ENCODE peak calls at places on chromosomes 5 and 9, in seven cellular contexts. One of them, this sample, is unnamed.

GRCh38 chr5:137341831-137342230 is 157.3 kb downstream of the SPOCK1 start:
- DNase-seq in HepG2: no peak
- DNase-seq in heart left ventricle: no peak
- DNase-seq in Peyer's patch: no peak
- DNase-seq in IMR-90: no peak
- DNase-seq in tibial nerve: no peak
- DNase-seq in thyroid gland: no peak
- DNase-seq in this sample: no peak

GRCh38 chr9:5978523-5978922 is 36.9 kb downstream of the RANBP6 start:
- DNase-seq in IMR-90: no peak
- DNase-seq in Peyer's patch: no peak
- DNase-seq in heart left ventricle: no peak
- DNase-seq in thyroid gland: no peak
- DNase-seq in HepG2: no peak
- DNase-seq in tibial nerve: no peak
- DNase-seq in this sample: no peak

GRCh38 chr9:110141118-110141797 is 66.7 kb downstream of the C9orf152 start:
- DNase-seq in HepG2: no peak
- DNase-seq in IMR-90: peak
- DNase-seq in heart left ventricle: peak
- DNase-seq in Peyer's patch: no peak
- DNase-seq in thyroid gland: peak
- DNase-seq in tibial nerve: peak
- DNase-seq in this sample: no peak

GRCh38 chr5:150434502-150434901 is 15.0 kb downstream of the RPS14 start:
- DNase-seq in thyroid gland: no peak
- DNase-seq in IMR-90: peak
- DNase-seq in HepG2: peak
- DNase-seq in heart left ventricle: no peak
- DNase-seq in Peyer's patch: no peak
- DNase-seq in tibial nerve: no peak
- DNase-seq in this sample: no peak

GRCh38 chr9:25681270-25681669 is 3.0 kb upstream of the TUSC1 start:
- DNase-seq in thyroid gland: no peak
- DNase-seq in IMR-90: peak
- DNase-seq in HepG2: no peak
- DNase-seq in heart left ventricle: no peak
- DNase-seq in Peyer's patch: no peak
- DNase-seq in tibial nerve: no peak
- DNase-seq in this sample: no peak

GRCh38 chr9:134482226-134482625 is 156.0 kb downstream of the RXRA start:
- DNase-seq in thyroid gland: no peak
- DNase-seq in HepG2: no peak
- DNase-seq in Peyer's patch: no peak
- DNase-seq in heart left ventricle: no peak
- DNase-seq in IMR-90: no peak
- DNase-seq in tibial nerve: no peak
- DNase-seq in this sample: no peak

GRCh38 chr5:143456952-143457547 is 53.6 kb upstream of the NR3C1 start:
- DNase-seq in tibial nerve: peak
- DNase-seq in IMR-90: peak
- DNase-seq in Peyer's patch: no peak
- DNase-seq in heart left ventricle: no peak
- DNase-seq in thyroid gland: no peak
- DNase-seq in HepG2: no peak
- DNase-seq in this sample: no peak

GRCh38 chr9:18260527-18260926 is 213.4 kb upstream of the ADAMTSL1 start:
- DNase-seq in HepG2: no peak
- DNase-seq in thyroid gland: peak
- DNase-seq in Peyer's patch: no peak
- DNase-seq in IMR-90: no peak
- DNase-seq in heart left ventricle: no peak
- DNase-seq in tibial nerve: no peak
- DNase-seq in this sample: no peak

GRCh38 chr5:60668715-60669304 is 31.2 kb downstream of the DEPDC1B start:
- DNase-seq in heart left ventricle: no peak
- DNase-seq in IMR-90: peak
- DNase-seq in Peyer's patch: no peak
- DNase-seq in tibial nerve: no peak
- DNase-seq in HepG2: peak
- DNase-seq in thyroid gland: no peak
- DNase-seq in this sample: peak

GRCh38 chr9:71647094-71647591 is 121.2 kb downstream of the CEMIP2 start:
- DNase-seq in HepG2: no peak
- DNase-seq in thyroid gland: peak
- DNase-seq in heart left ventricle: peak
- DNase-seq in IMR-90: peak
- DNase-seq in tibial nerve: peak
- DNase-seq in Peyer's patch: peak
- DNase-seq in this sample: peak

GRCh38 chr9:77498891-77499290 is 149.2 kb downstream of the GNA14 start:
- DNase-seq in heart left ventricle: no peak
- DNase-seq in thyroid gland: no peak
- DNase-seq in Peyer's patch: no peak
- DNase-seq in IMR-90: no peak
- DNase-seq in tibial nerve: no peak
- DNase-seq in HepG2: no peak
- DNase-seq in this sample: no peak

GRCh38 chr9:83005963-83006362 is 57.0 kb downstream of the RASEF start:
- DNase-seq in heart left ventricle: no peak
- DNase-seq in HepG2: no peak
- DNase-seq in IMR-90: no peak
- DNase-seq in tibial nerve: no peak
- DNase-seq in Peyer's patch: no peak
- DNase-seq in thyroid gland: no peak
- DNase-seq in this sample: no peak

GRCh38 chr9:77783518-77783917 is 135.4 kb upstream of the GNA14 start:
- DNase-seq in HepG2: no peak
- DNase-seq in IMR-90: no peak
- DNase-seq in tibial nerve: no peak
- DNase-seq in thyroid gland: no peak
- DNase-seq in heart left ventricle: no peak
- DNase-seq in Peyer's patch: no peak
- DNase-seq in this sample: no peak

GRCh38 chr5:147628054-147628895 is 118.4 kb upstream of the DPYSL3 start:
- DNase-seq in tibial nerve: peak
- DNase-seq in HepG2: peak
- DNase-seq in heart left ventricle: peak
- DNase-seq in IMR-90: peak
- DNase-seq in Peyer's patch: no peak
- DNase-seq in thyroid gland: peak
- DNase-seq in this sample: peak

GRCh38 chr9:36204906-36205547 is 14.3 kb downstream of the CLTA start:
- DNase-seq in heart left ventricle: peak
- DNase-seq in IMR-90: no peak
- DNase-seq in HepG2: no peak
- DNase-seq in thyroid gland: no peak
- DNase-seq in tibial nerve: no peak
- DNase-seq in Peyer's patch: no peak
- DNase-seq in this sample: no peak

GRCh38 chr9:109479822-109480221 is 18.3 kb downstream of the PTPN3 start:
- DNase-seq in heart left ventricle: no peak
- DNase-seq in tibial nerve: no peak
- DNase-seq in HepG2: no peak
- DNase-seq in thyroid gland: no peak
- DNase-seq in IMR-90: no peak
- DNase-seq in Peyer's patch: no peak
- DNase-seq in this sample: no peak

GRCh38 chr5:117624226-117624625 is 1049.6 kb upstream of the SEMA6A start:
- DNase-seq in HepG2: no peak
- DNase-seq in Peyer's patch: no peak
- DNase-seq in tibial nerve: no peak
- DNase-seq in IMR-90: no peak
- DNase-seq in thyroid gland: no peak
- DNase-seq in heart left ventricle: no peak
- DNase-seq in this sample: no peak

GRCh38 chr9:121650220-121651013 is 1.0 kb upstream of the DAB2IP start:
- DNase-seq in HepG2: peak
- DNase-seq in tibial nerve: no peak
- DNase-seq in heart left ventricle: peak
- DNase-seq in IMR-90: peak
- DNase-seq in thyroid gland: peak
- DNase-seq in Peyer's patch: peak
- DNase-seq in this sample: peak

GRCh38 chr5:142325677-142326479 is 1.1 kb upstream of the SPRY4 start:
- DNase-seq in Peyer's patch: peak
- DNase-seq in HepG2: peak
- DNase-seq in heart left ventricle: peak
- DNase-seq in IMR-90: peak
- DNase-seq in tibial nerve: peak
- DNase-seq in thyroid gland: peak
- DNase-seq in this sample: no peak
- TF ChIP-seq POLR2A in Peyer's patch: no peak
- TF ChIP-seq POLR2A in HepG2: peak
- TF ChIP-seq POLR2A in heart left ventricle: peak
- TF ChIP-seq POLR2A in IMR-90: peak
- TF ChIP-seq POLR2A in tibial nerve: no peak
- TF ChIP-seq POLR2A in thyroid gland: no peak
- TF ChIP-seq POLR2A in this sample: no peak

GRCh38 chr9:130042931-130043653 is at the start of gene FNBP1:
- DNase-seq in tibial nerve: peak
- DNase-seq in HepG2: peak
- DNase-seq in IMR-90: peak
- DNase-seq in Peyer's patch: peak
- DNase-seq in heart left ventricle: peak
- DNase-seq in thyroid gland: peak
- DNase-seq in this sample: peak
- TF ChIP-seq POLR2A in tibial nerve: peak
- TF ChIP-seq POLR2A in HepG2: no peak
- TF ChIP-seq POLR2A in IMR-90: peak
- TF ChIP-seq POLR2A in Peyer's patch: peak
- TF ChIP-seq POLR2A in heart left ventricle: peak
- TF ChIP-seq POLR2A in thyroid gland: peak
- TF ChIP-seq POLR2A in this sample: no peak

DNA sequence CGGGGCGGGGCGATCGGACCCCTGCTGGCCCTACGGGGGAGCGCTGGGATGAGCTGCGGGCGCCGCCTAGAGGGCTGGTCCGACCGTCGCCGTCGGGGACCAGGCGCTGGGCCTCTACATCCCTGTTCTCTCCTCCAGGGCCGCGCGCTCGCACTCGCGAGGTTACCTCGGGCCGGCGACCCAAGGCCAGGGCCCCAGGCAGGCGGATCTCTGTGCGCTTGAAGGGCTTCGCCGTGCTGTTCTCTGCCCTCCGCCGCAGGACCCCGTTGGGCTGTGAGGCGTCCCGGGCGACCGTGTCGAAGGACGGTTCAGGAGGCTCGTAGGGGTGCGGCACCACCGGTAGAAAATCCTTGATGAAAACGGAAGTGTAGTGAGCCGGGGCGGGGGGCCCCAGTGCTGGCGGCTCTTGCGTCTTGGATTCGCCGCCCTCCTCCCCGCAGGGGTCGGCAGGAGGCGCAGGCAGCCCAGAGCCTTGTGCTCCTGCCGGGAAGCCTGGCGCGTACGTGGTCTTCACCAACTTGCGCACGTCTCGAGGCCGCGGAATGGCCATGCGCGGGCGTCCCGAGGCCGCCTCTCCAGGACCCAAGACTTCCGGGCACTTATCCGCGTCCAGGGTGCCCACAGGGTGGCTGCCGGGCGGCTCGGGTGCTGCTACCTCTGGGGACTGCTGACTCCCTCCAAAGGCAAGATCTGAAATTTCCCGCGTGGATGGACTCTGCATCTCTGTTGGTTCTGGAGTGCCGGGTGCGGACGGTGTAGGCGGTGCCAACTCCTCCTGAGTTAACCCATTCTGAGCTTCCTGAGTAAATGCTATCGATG is 2.0 kb downstream of the PROB1 start:
- DNase-seq in Peyer's patch: peak
- DNase-seq in tibial nerve: no peak
- DNase-seq in thyroid gland: peak
- DNase-seq in HepG2: no peak
- DNase-seq in heart left ventricle: peak
- DNase-seq in IMR-90: no peak
- DNase-seq in this sample: peak
- TF ChIP-seq POLR2A in Peyer's patch: no peak
- TF ChIP-seq POLR2A in tibial nerve: no peak
- TF ChIP-seq POLR2A in thyroid gland: no peak
- TF ChIP-seq POLR2A in HepG2: no peak
- TF ChIP-seq POLR2A in heart left ventricle: no peak
- TF ChIP-seq POLR2A in IMR-90: no peak
- TF ChIP-seq POLR2A in this sample: no peak

GRCh38 chr5:113487779-113488644 is at the start of gene MCC:
- DNase-seq in HepG2: peak
- DNase-seq in heart left ventricle: peak
- DNase-seq in Peyer's patch: peak
- DNase-seq in tibial nerve: peak
- DNase-seq in thyroid gland: peak
- DNase-seq in IMR-90: peak
- DNase-seq in this sample: peak
- TF ChIP-seq POLR2A in HepG2: no peak
- TF ChIP-seq POLR2A in heart left ventricle: no peak
- TF ChIP-seq POLR2A in Peyer's patch: no peak
- TF ChIP-seq POLR2A in tibial nerve: no peak
- TF ChIP-seq POLR2A in thyroid gland: no peak
- TF ChIP-seq POLR2A in IMR-90: no peak
- TF ChIP-seq POLR2A in this sample: no peak

This sample was measured in erythroblast.